ENCODE peak calls at places on chromosomes 2 and 18, in nine cellular contexts. One of them, this sample, is unnamed.
A peak's percentile ranks its signal among the peaks of the same experiment; 100 is the strongest.

GRCh38 chr2:127389778-127390435 is 2.1 kb upstream of the MAP3K2 start:
- DNase-seq in A549: no peak
- DNase-seq in cardiac muscle cell: no peak
- DNase-seq in IMR-90: no peak
- DNase-seq in fibroblast of lung: no peak
- DNase-seq in left ventricle myocardium inferior: no peak
- DNase-seq in spleen: no peak
- DNase-seq in suprapubic skin: no peak
- DNase-seq in body of pancreas: no peak
- DNase-seq in this sample: no peak

GRCh38 chr2:30782124-30782523 is 25.1 kb downstream of the CAPN13 start:
- DNase-seq in A549: no peak
- DNase-seq in cardiac muscle cell: no peak
- DNase-seq in IMR-90: no peak
- DNase-seq in fibroblast of lung: no peak
- DNase-seq in left ventricle myocardium inferior: no peak
- DNase-seq in spleen: no peak
- DNase-seq in suprapubic skin: no peak
- DNase-seq in body of pancreas: no peak
- DNase-seq in this sample: no peak

GRCh38 chr18:58247363-58247834 is 203.4 kb downstream of the NEDD4L start:
- DNase-seq in A549: no peak
- DNase-seq in cardiac muscle cell: peak; percentile 28
- DNase-seq in IMR-90: peak; percentile 11
- DNase-seq in fibroblast of lung: peak; percentile 50
- DNase-seq in left ventricle myocardium inferior: no peak
- DNase-seq in spleen: no peak
- DNase-seq in suprapubic skin: no peak
- DNase-seq in body of pancreas: no peak
- DNase-seq in this sample: no peak

GRCh38 chr2:135905679-135906078 is 29.4 kb upstream of the MCM6 start:
- DNase-seq in A549: no peak
- DNase-seq in cardiac muscle cell: no peak
- DNase-seq in IMR-90: no peak
- DNase-seq in fibroblast of lung: no peak
- DNase-seq in left ventricle myocardium inferior: no peak
- DNase-seq in spleen: no peak
- DNase-seq in suprapubic skin: no peak
- DNase-seq in body of pancreas: no peak
- DNase-seq in this sample: no peak

GRCh38 chr2:66573412-66573811 is 138.5 kb downstream of the MEIS1 start:
- DNase-seq in A549: no peak
- DNase-seq in cardiac muscle cell: peak; percentile 58
- DNase-seq in IMR-90: peak; percentile 37
- DNase-seq in fibroblast of lung: no peak
- DNase-seq in left ventricle myocardium inferior: no peak
- DNase-seq in spleen: no peak
- DNase-seq in suprapubic skin: no peak
- DNase-seq in body of pancreas: peak; percentile 55
- DNase-seq in this sample: no peak

GRCh38 chr2:66532972-66533868 is 98.3 kb downstream of the MEIS1 start:
- DNase-seq in A549: no peak
- DNase-seq in cardiac muscle cell: no peak
- DNase-seq in IMR-90: no peak
- DNase-seq in fibroblast of lung: peak; percentile 58
- DNase-seq in left ventricle myocardium inferior: no peak
- DNase-seq in spleen: no peak
- DNase-seq in suprapubic skin: no peak
- DNase-seq in body of pancreas: no peak
- DNase-seq in this sample: no peak

GRCh38 chr2:240520974-240521350 is 36.8 kb downstream of the ANKMY1 start:
- DNase-seq in A549: no peak
- DNase-seq in cardiac muscle cell: no peak
- DNase-seq in IMR-90: no peak
- DNase-seq in fibroblast of lung: no peak
- DNase-seq in left ventricle myocardium inferior: no peak
- DNase-seq in spleen: peak; percentile 57
- DNase-seq in suprapubic skin: no peak
- DNase-seq in body of pancreas: no peak
- DNase-seq in this sample: no peak

GRCh38 chr2:97996679-97997078 is 931 bp upstream of the TMEM131 start:
- DNase-seq in A549: no peak
- DNase-seq in cardiac muscle cell: no peak
- DNase-seq in IMR-90: no peak
- DNase-seq in fibroblast of lung: no peak
- DNase-seq in left ventricle myocardium inferior: no peak
- DNase-seq in spleen: peak; percentile 77
- DNase-seq in suprapubic skin: no peak
- DNase-seq in body of pancreas: no peak
- DNase-seq in this sample: no peak

GRCh38 chr2:223226264-223226663 is 174.3 kb downstream of the KCNE4 start:
- DNase-seq in A549: no peak
- DNase-seq in cardiac muscle cell: no peak
- DNase-seq in IMR-90: no peak
- DNase-seq in fibroblast of lung: no peak
- DNase-seq in left ventricle myocardium inferior: no peak
- DNase-seq in spleen: no peak
- DNase-seq in suprapubic skin: no peak
- DNase-seq in body of pancreas: no peak
- DNase-seq in this sample: no peak

GRCh38 chr18:65748321-65748720 is 2.5 kb upstream of the CDH7 start:
- DNase-seq in A549: no peak
- DNase-seq in cardiac muscle cell: no peak
- DNase-seq in IMR-90: no peak
- DNase-seq in fibroblast of lung: no peak
- DNase-seq in left ventricle myocardium inferior: no peak
- DNase-seq in spleen: no peak
- DNase-seq in suprapubic skin: no peak
- DNase-seq in body of pancreas: no peak
- DNase-seq in this sample: no peak

GRCh38 chr18:65751145-65752085 is 603 bp downstream of the CDH7 start:
- DNase-seq in A549: no peak
- DNase-seq in cardiac muscle cell: peak; percentile 9
- DNase-seq in IMR-90: no peak
- DNase-seq in fibroblast of lung: peak; percentile 3
- DNase-seq in left ventricle myocardium inferior: no peak
- DNase-seq in spleen: no peak
- DNase-seq in suprapubic skin: no peak
- DNase-seq in body of pancreas: no peak
- DNase-seq in this sample: no peak

GRCh38 chr18:65752625-65753325 is 2.0 kb downstream of the CDH7 start:
- DNase-seq in A549: no peak
- DNase-seq in cardiac muscle cell: no peak
- DNase-seq in IMR-90: no peak
- DNase-seq in fibroblast of lung: no peak
- DNase-seq in left ventricle myocardium inferior: no peak
- DNase-seq in spleen: no peak
- DNase-seq in suprapubic skin: no peak
- DNase-seq in body of pancreas: no peak
- DNase-seq in this sample: no peak

GRCh38 chr18:65750421-65751144 is at the start of gene CDH7:
- DNase-seq in A549: no peak
- DNase-seq in cardiac muscle cell: peak; percentile 72
- DNase-seq in IMR-90: no peak
- DNase-seq in fibroblast of lung: peak; percentile 9
- DNase-seq in left ventricle myocardium inferior: no peak
- DNase-seq in spleen: peak; percentile 66
- DNase-seq in suprapubic skin: no peak
- DNase-seq in body of pancreas: no peak
- DNase-seq in this sample: no peak

GRCh38 chr18:65749881-65750280 is 931 bp upstream of the CDH7 start:
- DNase-seq in A549: no peak
- DNase-seq in cardiac muscle cell: no peak
- DNase-seq in IMR-90: no peak
- DNase-seq in fibroblast of lung: no peak
- DNase-seq in left ventricle myocardium inferior: no peak
- DNase-seq in spleen: no peak
- DNase-seq in suprapubic skin: no peak
- DNase-seq in body of pancreas: no peak
- DNase-seq in this sample: no peak
- H3K4me3 ChIP-seq in A549: no peak overlapping the region
- H3K4me3 ChIP-seq in cardiac muscle cell: peak overlapping the region; percentile 76
- H3K4me3 ChIP-seq in IMR-90: no peak overlapping the region
- H3K4me3 ChIP-seq in fibroblast of lung: no peak overlapping the region
- H3K4me3 ChIP-seq in left ventricle myocardium inferior: peak overlapping the region; percentile 65
- H3K4me3 ChIP-seq in spleen: no peak overlapping the region
- H3K4me3 ChIP-seq in suprapubic skin: peak overlapping the region; percentile 48
- H3K4me3 ChIP-seq in body of pancreas: no peak overlapping the region
- H3K4me3 ChIP-seq in this sample: no peak overlapping the region

GRCh38 chr18:13500227-13500865 is 226.0 kb downstream of the FAM210A start:
- DNase-seq in A549: no peak
- DNase-seq in cardiac muscle cell: peak; percentile 9
- DNase-seq in IMR-90: peak; percentile 57
- DNase-seq in fibroblast of lung: peak; percentile 93
- DNase-seq in left ventricle myocardium inferior: peak; percentile 59
- DNase-seq in spleen: no peak
- DNase-seq in suprapubic skin: no peak
- DNase-seq in body of pancreas: no peak
- DNase-seq in this sample: peak; percentile 48
- TF ChIP-seq CTCF in A549: no peak
- TF ChIP-seq CTCF in cardiac muscle cell: no peak
- TF ChIP-seq CTCF in IMR-90: no peak
- TF ChIP-seq CTCF in fibroblast of lung: no peak
- TF ChIP-seq CTCF in left ventricle myocardium inferior: peak; percentile 14
- TF ChIP-seq CTCF in spleen: no peak
- TF ChIP-seq CTCF in suprapubic skin: no peak
- TF ChIP-seq CTCF in body of pancreas: no peak
- TF ChIP-seq CTCF in this sample: no peak

GRCh38 chr2:196173505-196173904 is 2.1 kb upstream of the STK17B start:
- DNase-seq in A549: no peak
- DNase-seq in cardiac muscle cell: no peak
- DNase-seq in IMR-90: peak; percentile 23
- DNase-seq in fibroblast of lung: peak; percentile 93
- DNase-seq in left ventricle myocardium inferior: no peak
- DNase-seq in spleen: no peak
- DNase-seq in suprapubic skin: no peak
- DNase-seq in body of pancreas: no peak
- DNase-seq in this sample: no peak
- H3K4me3 ChIP-seq in A549: no peak overlapping the region
- H3K4me3 ChIP-seq in cardiac muscle cell: no peak overlapping the region
- H3K4me3 ChIP-seq in IMR-90: no peak overlapping the region
- H3K4me3 ChIP-seq in fibroblast of lung: no peak overlapping the region
- H3K4me3 ChIP-seq in left ventricle myocardium inferior: no peak overlapping the region
- H3K4me3 ChIP-seq in spleen: no peak overlapping the region
- H3K4me3 ChIP-seq in suprapubic skin: no peak overlapping the region
- H3K4me3 ChIP-seq in body of pancreas: no peak overlapping the region
- H3K4me3 ChIP-seq in this sample: no peak overlapping the region

GRCh38 chr2:14881663-14882327 is 249.3 kb downstream of the LRATD1 start:
- DNase-seq in A549: no peak
- DNase-seq in cardiac muscle cell: no peak
- DNase-seq in IMR-90: no peak
- DNase-seq in fibroblast of lung: peak; percentile 10
- DNase-seq in left ventricle myocardium inferior: no peak
- DNase-seq in spleen: no peak
- DNase-seq in suprapubic skin: no peak
- DNase-seq in body of pancreas: peak; percentile 5
- DNase-seq in this sample: no peak

GRCh38 chr2:14884651-14885050 is 252.1 kb downstream of the LRATD1 start:
- DNase-seq in A549: no peak
- DNase-seq in cardiac muscle cell: no peak
- DNase-seq in IMR-90: no peak
- DNase-seq in fibroblast of lung: no peak
- DNase-seq in left ventricle myocardium inferior: no peak
- DNase-seq in spleen: no peak
- DNase-seq in suprapubic skin: no peak
- DNase-seq in body of pancreas: no peak
- DNase-seq in this sample: no peak
- TF ChIP-seq CTCF in A549: no peak
- TF ChIP-seq CTCF in cardiac muscle cell: no peak
- TF ChIP-seq CTCF in IMR-90: no peak
- TF ChIP-seq CTCF in fibroblast of lung: no peak
- TF ChIP-seq CTCF in left ventricle myocardium inferior: no peak
- TF ChIP-seq CTCF in spleen: no peak
- TF ChIP-seq CTCF in suprapubic skin: no peak
- TF ChIP-seq CTCF in body of pancreas: no peak
- TF ChIP-seq CTCF in this sample: no peak

This sample was measured in fibroblast of mammary gland.